ENCODE peak calls at places on chromosomes 16 and 17, in ten cellular contexts. B is effector memory CD4-positive, alpha-beta T cell; V is lower leg skin; H is stomach; D is naive thymus-derived CD4-positive, alpha-beta T cell; N is CD4-positive, CD25-positive, alpha-beta regulatory T cell; J is neural progenitor cell; O is CD4-positive, alpha-beta memory T cell; A is fibroblast of lung; Y is mesenchymal stem cell. K is an unnamed sample.

GRCh38 chr17:68803122-68803615 is 152.0 kb downstream of the ABCA8 start:
- DNase-seq in V (no peak), O (no peak), A (no peak), N (no peak), Y (no peak), B (no peak), H (no peak), J (no peak), D (no peak), K (no peak)

GRCh38 chr16:27286446-27286845 is 17.9 kb upstream of the NSMCE1 start:
- DNase-seq in A (peak; percentile 98), B (no peak), H (no peak), Y (peak; percentile 80), O (no peak), D (no peak), J (no peak), N (no peak), V (no peak), K (no peak)

GRCh38 chr17:47279062-47279801 is 25.6 kb downstream of the ITGB3 start:
- DNase-seq in N (no peak), H (peak; percentile 36), Y (peak; percentile 99), D (no peak), B (no peak), A (peak; percentile 99), J (no peak), V (peak; percentile 60), O (no peak), K (peak; percentile 56)

GRCh38 chr16:49463529-49463928 is 89.9 kb downstream of the C16orf78 start:
- DNase-seq in H (peak; percentile 44), N (peak; percentile 49), Y (no peak), V (no peak), D (peak; percentile 18), J (peak; percentile 71), O (peak; percentile 86), B (peak; percentile 70), A (no peak), K (peak; percentile 72)

GRCh38 chr17:19410875-19411291 is at the start of gene RNF112:
- DNase-seq in J (peak; percentile 51), H (no peak), D (no peak), V (no peak), Y (no peak), O (no peak), N (no peak), B (no peak), A (peak; percentile 67), K (no peak)

GRCh38 chr17:81074875-81075274 is 39.9 kb downstream of the BAIAP2 start:
- DNase-seq in D (no peak), A (no peak), J (no peak), V (peak; percentile 34), Y (no peak), N (no peak), B (no peak), O (no peak), H (no peak), K (no peak)

GRCh38 chr17:77086433-77087010 is 54.2 kb upstream of the SEC14L1 start:
- DNase-seq in D (peak; percentile 64), J (peak; percentile 85), B (peak; percentile 52), H (peak; percentile 96), Y (peak; percentile 80), N (peak; percentile 68), V (peak; percentile 81), A (peak; percentile 60), O (peak; percentile 64), K (peak; percentile 92)

GRCh38 chr17:48160177-48160967 is 52.8 kb downstream of the SNX11 start:
- DNase-seq in J (no peak), H (peak; percentile 50), N (no peak), O (no peak), Y (no peak), B (no peak), V (no peak), D (no peak), A (no peak), K (peak; percentile 33)

GRCh38 chr16:23869052-23869451 is 33.3 kb downstream of the PRKCB start:
- DNase-seq in Y (no peak), D (no peak), B (no peak), O (peak; percentile 11), N (no peak), J (peak; percentile 57), V (no peak), A (no peak), H (no peak), K (no peak)

GRCh38 chr16:2528161-2529060 is 2.8 kb downstream of the CEMP1 start:
- DNase-seq in J (no peak), B (no peak), D (no peak), Y (no peak), N (no peak), O (no peak), V (no peak), A (no peak), H (no peak), K (no peak)
- H3K4me3 ChIP-seq in J (no peak overlapping the region), B (no peak overlapping the region), D (no peak overlapping the region), Y (no peak overlapping the region), N (no peak overlapping the region), O (no peak overlapping the region), V (no peak overlapping the region), A (no peak overlapping the region), H (no peak overlapping the region), K (no peak overlapping the region)

DNA sequence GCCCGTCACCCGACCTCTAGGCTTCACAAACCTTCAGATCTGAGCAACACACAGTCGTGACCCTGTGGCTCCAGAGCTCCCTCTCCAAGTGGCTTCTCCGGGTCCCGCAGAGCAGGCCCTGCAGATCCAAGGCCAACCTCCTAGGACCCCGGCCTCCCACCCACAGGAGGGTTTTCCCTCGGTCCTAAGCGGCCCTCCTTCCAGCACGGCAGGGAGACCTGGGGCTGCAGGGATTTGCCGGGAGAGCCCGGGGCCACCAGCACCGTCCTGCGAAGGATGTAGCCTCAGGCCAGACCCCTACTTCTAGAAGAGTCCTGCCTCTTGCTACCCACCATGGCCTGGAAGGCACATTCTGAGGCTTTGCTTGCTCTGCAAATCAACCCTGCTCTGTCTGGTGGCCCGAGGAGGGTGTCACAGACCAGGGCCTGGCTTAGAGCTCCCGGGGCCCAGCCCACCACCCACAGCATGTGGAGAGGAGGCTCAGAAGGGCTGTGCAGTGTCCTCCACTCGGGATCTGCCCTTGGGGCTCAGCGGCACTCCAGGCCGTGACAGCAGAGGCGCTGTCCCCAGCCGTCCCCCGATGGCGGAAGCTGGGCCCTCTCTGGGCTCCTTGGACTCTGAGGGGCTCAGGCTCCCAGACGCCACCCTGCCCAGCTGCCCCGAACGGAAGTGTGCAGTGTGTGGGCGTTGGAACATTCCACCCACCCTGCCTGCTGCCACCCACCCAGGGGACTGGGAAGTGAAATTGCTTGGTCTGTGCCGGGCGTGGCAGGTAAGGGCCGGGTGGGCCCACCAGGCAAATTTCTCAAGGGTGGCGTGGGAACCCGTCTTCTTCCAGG is 28.8 kb upstream of the ACSF3 start:
- DNase-seq in D (no peak), O (no peak), Y (no peak), H (no peak), J (no peak), N (no peak), V (no peak), A (no peak), B (no peak), K (no peak)
- H3K4me3 ChIP-seq in D (no peak overlapping the region), O (no peak overlapping the region), Y (no peak overlapping the region), H (no peak overlapping the region), J (no peak overlapping the region), N (no peak overlapping the region), V (no peak overlapping the region), A (no peak overlapping the region), B (no peak overlapping the region), K (no peak overlapping the region)

DNA sequence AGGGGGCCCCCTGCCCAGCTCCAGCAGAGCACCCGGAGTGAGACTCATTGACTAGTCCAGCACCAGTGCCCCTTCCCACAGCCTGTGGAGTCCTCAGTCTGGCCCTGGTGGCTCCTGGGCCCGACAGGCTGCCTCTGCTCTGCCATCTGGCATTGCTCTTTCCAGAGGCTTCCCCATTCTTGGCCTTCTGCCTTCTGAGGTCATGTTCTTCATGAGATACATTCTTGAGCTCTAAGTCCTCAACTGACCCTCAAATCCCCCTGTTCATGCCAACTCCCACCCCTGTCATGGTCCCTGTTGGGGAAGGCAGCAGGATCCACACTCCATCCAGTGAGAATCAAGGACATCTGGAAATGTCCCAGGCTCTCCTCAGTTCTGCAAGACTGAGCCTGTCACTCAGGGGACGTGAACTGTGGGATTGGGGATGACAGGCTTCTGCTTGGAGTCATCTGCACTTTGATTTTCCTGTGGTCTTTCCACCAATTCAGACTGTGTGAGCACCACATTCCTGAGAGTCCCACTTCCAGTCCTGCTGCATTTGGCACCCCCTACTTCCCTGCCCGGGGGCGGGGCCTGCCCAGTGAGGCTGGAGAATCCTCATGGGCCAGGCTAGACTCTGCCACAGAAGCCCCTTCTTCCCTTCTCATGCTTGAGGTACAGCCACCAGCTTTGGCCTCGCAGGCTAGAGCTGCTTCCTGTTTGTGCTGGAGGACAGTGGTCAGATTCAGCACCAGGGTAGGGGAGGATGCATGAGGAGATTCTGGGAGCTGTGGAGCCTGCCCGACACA is 2.7 kb downstream of the TRPV2 start:
- DNase-seq in O (no peak), V (no peak), D (no peak), A (peak; percentile 64), J (no peak), N (no peak), H (no peak), Y (peak; percentile 43), B (no peak), K (no peak)
- H3K4me3 ChIP-seq in O (no peak overlapping the region), V (no peak overlapping the region), D (no peak overlapping the region), A (no peak overlapping the region), J (no peak overlapping the region), N (peak overlapping the region; percentile 61), H (no peak overlapping the region), Y (no peak overlapping the region), B (no peak overlapping the region), K (no peak overlapping the region)

GRCh38 chr17:38451030-38451839 is 23.0 kb downstream of the ARHGAP23 start:
- DNase-seq in D (no peak), A (peak; percentile 89), V (no peak), H (no peak), N (no peak), O (no peak), J (peak; percentile 68), Y (no peak), B (no peak), K (no peak)

GRCh38 chr17:38450699-38451029 is 22.4 kb downstream of the ARHGAP23 start:
- DNase-seq in B (no peak), V (no peak), A (no peak), Y (peak; percentile 72), N (no peak), O (no peak), J (no peak), D (no peak), H (no peak), K (no peak)

GRCh38 chr17:38449364-38449763 is 21.1 kb downstream of the ARHGAP23 start:
- DNase-seq in D (no peak), A (peak; percentile 66), O (no peak), N (no peak), V (peak; percentile 63), H (no peak), Y (peak; percentile 49), J (no peak), B (no peak), K (no peak)

GRCh38 chr17:38447502-38448095 is 19.3 kb downstream of the ARHGAP23 start:
- DNase-seq in B (no peak), H (no peak), V (no peak), Y (peak; percentile 67), N (no peak), J (no peak), A (no peak), O (no peak), D (no peak), K (no peak)

DNA sequence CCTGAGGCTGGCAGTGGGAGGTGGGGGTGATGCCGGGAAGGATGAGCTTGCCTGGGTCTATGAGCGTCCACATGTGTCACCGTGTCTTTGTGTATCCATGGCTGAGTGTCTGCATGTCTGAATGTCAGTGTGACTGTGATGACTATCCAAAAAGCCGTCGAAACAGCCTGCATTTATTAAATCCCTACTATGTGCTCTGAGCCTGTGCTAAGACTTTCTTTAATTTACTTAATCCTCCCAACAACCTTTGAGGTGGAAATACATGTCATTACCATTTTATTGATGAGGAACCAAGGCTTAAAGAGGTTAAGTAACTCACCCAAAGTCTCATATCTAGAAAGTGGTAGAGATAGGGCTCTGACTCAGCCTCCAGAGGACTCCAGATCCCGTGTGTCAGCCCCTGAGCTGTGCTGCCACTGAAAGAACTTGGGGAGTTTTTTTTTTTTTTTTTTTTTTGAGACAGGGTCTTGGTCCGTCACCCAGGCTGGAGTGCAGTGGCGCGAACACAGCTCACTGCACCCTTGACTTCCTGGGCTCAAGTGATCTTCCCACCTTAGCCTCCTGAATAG is 20.0 kb downstream of the ARHGAP23 start:
- DNase-seq in O (no peak), N (no peak), Y (peak; percentile 70), V (no peak), D (no peak), J (no peak), A (peak; percentile 63), H (no peak), B (no peak), K (no peak)
- H3K4me3 ChIP-seq in O (no peak overlapping the region), N (no peak overlapping the region), Y (no peak overlapping the region), V (no peak overlapping the region), D (no peak overlapping the region), J (no peak overlapping the region), A (no peak overlapping the region), H (no peak overlapping the region), B (no peak overlapping the region), K (no peak overlapping the region)